ENCODE peak calls at places on chromosomes 2 and 18, in seven cellular contexts. One of them, this sample, is unnamed.
A peak's percentile ranks its signal among the peaks of the same experiment; 100 is the strongest.

GRCh38 chr2:99420031-99420430 is 69.8 kb downstream of the REV1 start:
- DNase-seq in WERI-Rb-1: no peak
- DNase-seq in upper lobe of right lung: no peak
- DNase-seq in AG10803: peak; percentile 44
- DNase-seq in IMR-90: no peak
- DNase-seq in epithelial cell of proximal tubule: no peak
- DNase-seq in H9: no peak
- DNase-seq in this sample: no peak

GRCh38 chr2:233051241-233052149 is 8.6 kb upstream of the INPP5D start:
- DNase-seq in WERI-Rb-1: no peak
- DNase-seq in upper lobe of right lung: peak; percentile 74
- DNase-seq in AG10803: peak; percentile 62
- DNase-seq in IMR-90: peak; percentile 24
- DNase-seq in epithelial cell of proximal tubule: no peak
- DNase-seq in H9: peak; percentile 84
- DNase-seq in this sample: no peak

GRCh38 chr2:218993345-218994315 is at the start of gene CRYBA2:
- DNase-seq in WERI-Rb-1: no peak
- DNase-seq in upper lobe of right lung: peak; percentile 66
- DNase-seq in AG10803: no peak
- DNase-seq in IMR-90: no peak
- DNase-seq in epithelial cell of proximal tubule: no peak
- DNase-seq in H9: peak; percentile 47
- DNase-seq in this sample: peak; percentile 18

GRCh38 chr2:196353717-196354116 is 182.3 kb upstream of the STK17B start:
- DNase-seq in WERI-Rb-1: no peak
- DNase-seq in upper lobe of right lung: no peak
- DNase-seq in AG10803: no peak
- DNase-seq in IMR-90: no peak
- DNase-seq in epithelial cell of proximal tubule: no peak
- DNase-seq in H9: no peak
- DNase-seq in this sample: no peak

GRCh38 chr2:188415754-188416083 is 124.0 kb downstream of the GULP1 start:
- DNase-seq in WERI-Rb-1: no peak
- DNase-seq in upper lobe of right lung: no peak
- DNase-seq in AG10803: no peak
- DNase-seq in IMR-90: no peak
- DNase-seq in epithelial cell of proximal tubule: peak; percentile 90
- DNase-seq in H9: no peak
- DNase-seq in this sample: no peak

GRCh38 chr2:53998834-53999233 is 28.0 kb upstream of the PSME4 start:
- DNase-seq in WERI-Rb-1: no peak
- DNase-seq in upper lobe of right lung: no peak
- DNase-seq in AG10803: no peak
- DNase-seq in IMR-90: no peak
- DNase-seq in epithelial cell of proximal tubule: no peak
- DNase-seq in H9: no peak
- DNase-seq in this sample: no peak

GRCh38 chr2:26712486-26713465 is 20.3 kb downstream of the KCNK3 start:
- DNase-seq in WERI-Rb-1: no peak
- DNase-seq in upper lobe of right lung: no peak
- DNase-seq in AG10803: no peak
- DNase-seq in IMR-90: no peak
- DNase-seq in epithelial cell of proximal tubule: no peak
- DNase-seq in H9: no peak
- DNase-seq in this sample: no peak

GRCh38 chr2:10631405-10631804 is 58.4 kb downstream of the NOL10 start:
- DNase-seq in WERI-Rb-1: no peak
- DNase-seq in upper lobe of right lung: no peak
- DNase-seq in AG10803: no peak
- DNase-seq in IMR-90: no peak
- DNase-seq in epithelial cell of proximal tubule: no peak
- DNase-seq in H9: no peak
- DNase-seq in this sample: no peak

GRCh38 chr2:39546937-39547336 is 109.9 kb upstream of the MAP4K3 start:
- DNase-seq in WERI-Rb-1: no peak
- DNase-seq in upper lobe of right lung: no peak
- DNase-seq in AG10803: no peak
- DNase-seq in IMR-90: peak; percentile 42
- DNase-seq in epithelial cell of proximal tubule: no peak
- DNase-seq in H9: no peak
- DNase-seq in this sample: no peak

GRCh38 chr2:42851740-42852250 is 59.4 kb upstream of the HAAO start:
- DNase-seq in WERI-Rb-1: no peak
- DNase-seq in upper lobe of right lung: peak; percentile 41
- DNase-seq in AG10803: no peak
- DNase-seq in IMR-90: no peak
- DNase-seq in epithelial cell of proximal tubule: no peak
- DNase-seq in H9: no peak
- DNase-seq in this sample: no peak

GRCh38 chr18:79136742-79137141 is 67.5 kb downstream of the ATP9B start:
- DNase-seq in WERI-Rb-1: no peak
- DNase-seq in upper lobe of right lung: no peak
- DNase-seq in AG10803: no peak
- DNase-seq in IMR-90: no peak
- DNase-seq in epithelial cell of proximal tubule: no peak
- DNase-seq in H9: no peak
- DNase-seq in this sample: no peak

GRCh38 chr2:127656569-127657231 is 10.7 kb downstream of the GPR17 start:
- DNase-seq in WERI-Rb-1: no peak
- DNase-seq in upper lobe of right lung: no peak
- DNase-seq in AG10803: no peak
- DNase-seq in IMR-90: no peak
- DNase-seq in epithelial cell of proximal tubule: no peak
- DNase-seq in H9: no peak
- DNase-seq in this sample: no peak

GRCh38 chr2:26725516-26725810 is 32.9 kb downstream of the KCNK3 start:
- DNase-seq in WERI-Rb-1: no peak
- DNase-seq in upper lobe of right lung: no peak
- DNase-seq in AG10803: no peak
- DNase-seq in IMR-90: no peak
- DNase-seq in epithelial cell of proximal tubule: no peak
- DNase-seq in H9: no peak
- DNase-seq in this sample: no peak

GRCh38 chr2:239291505-239292350 is 109.1 kb downstream of the HDAC4 start:
- DNase-seq in WERI-Rb-1: no peak
- DNase-seq in upper lobe of right lung: peak; percentile 50
- DNase-seq in AG10803: no peak
- DNase-seq in IMR-90: no peak
- DNase-seq in epithelial cell of proximal tubule: no peak
- DNase-seq in H9: peak; percentile 89
- DNase-seq in this sample: peak; percentile 41

GRCh38 chr18:7259482-7259881 is 28.6 kb downstream of the LRRC30 start:
- DNase-seq in WERI-Rb-1: no peak
- DNase-seq in upper lobe of right lung: no peak
- DNase-seq in AG10803: no peak
- DNase-seq in IMR-90: no peak
- DNase-seq in epithelial cell of proximal tubule: no peak
- DNase-seq in H9: no peak
- DNase-seq in this sample: no peak

GRCh38 chr2:96359866-96360265 is 24.3 kb downstream of the NCAPH start:
- DNase-seq in WERI-Rb-1: no peak
- DNase-seq in upper lobe of right lung: no peak
- DNase-seq in AG10803: no peak
- DNase-seq in IMR-90: no peak
- DNase-seq in epithelial cell of proximal tubule: no peak
- DNase-seq in H9: no peak
- DNase-seq in this sample: no peak

GRCh38 chr2:230160112-230160660 is 59.6 kb downstream of the SP110 start:
- DNase-seq in WERI-Rb-1: peak; percentile 17
- DNase-seq in upper lobe of right lung: no peak
- DNase-seq in AG10803: peak; percentile 45
- DNase-seq in IMR-90: peak; percentile 47
- DNase-seq in epithelial cell of proximal tubule: no peak
- DNase-seq in H9: peak; percentile 72
- DNase-seq in this sample: peak; percentile 72

GRCh38 chr2:25312958-25313710 is 28.6 kb downstream of the DNMT3A start:
- DNase-seq in WERI-Rb-1: no peak
- DNase-seq in upper lobe of right lung: no peak
- DNase-seq in AG10803: no peak
- DNase-seq in IMR-90: no peak
- DNase-seq in epithelial cell of proximal tubule: no peak
- DNase-seq in H9: no peak
- DNase-seq in this sample: no peak

GRCh38 chr2:68871159-68871764 is at the start of gene BMP10:
- DNase-seq in WERI-Rb-1: no peak
- DNase-seq in upper lobe of right lung: no peak
- DNase-seq in AG10803: no peak
- DNase-seq in IMR-90: no peak
- DNase-seq in epithelial cell of proximal tubule: no peak
- DNase-seq in H9: no peak
- DNase-seq in this sample: no peak

GRCh38 chr2:227871375-227871788 is at the start of gene DAW1:
- DNase-seq in WERI-Rb-1: peak; percentile 71
- DNase-seq in upper lobe of right lung: peak; percentile 84
- DNase-seq in AG10803: peak; percentile 45
- DNase-seq in IMR-90: peak; percentile 56
- DNase-seq in epithelial cell of proximal tubule: no peak
- DNase-seq in H9: peak; percentile 68
- DNase-seq in this sample: peak; percentile 85

GRCh38 chr2:172434821-172435607 is 7.6 kb downstream of the ITGA6 start:
- DNase-seq in WERI-Rb-1: no peak
- DNase-seq in upper lobe of right lung: no peak
- DNase-seq in AG10803: no peak
- DNase-seq in IMR-90: peak; percentile 18
- DNase-seq in epithelial cell of proximal tubule: no peak
- DNase-seq in H9: peak; percentile 57
- DNase-seq in this sample: no peak

GRCh38 chr2:69817739-69818494 is 11.5 kb upstream of the GMCL1 start:
- DNase-seq in WERI-Rb-1: no peak
- DNase-seq in upper lobe of right lung: no peak
- DNase-seq in AG10803: peak; percentile 35
- DNase-seq in IMR-90: no peak
- DNase-seq in epithelial cell of proximal tubule: no peak
- DNase-seq in H9: no peak
- DNase-seq in this sample: no peak

GRCh38 chr2:119715409-119716295 is 36.7 kb downstream of the TMEM177 start:
- DNase-seq in WERI-Rb-1: no peak
- DNase-seq in upper lobe of right lung: no peak
- DNase-seq in AG10803: no peak
- DNase-seq in IMR-90: no peak
- DNase-seq in epithelial cell of proximal tubule: no peak
- DNase-seq in H9: no peak
- DNase-seq in this sample: no peak

GRCh38 chr2:27171351-27171848 is 22.6 kb downstream of the TCF23 start:
- DNase-seq in WERI-Rb-1: no peak
- DNase-seq in upper lobe of right lung: no peak
- DNase-seq in AG10803: peak; percentile 56
- DNase-seq in IMR-90: no peak
- DNase-seq in epithelial cell of proximal tubule: no peak
- DNase-seq in H9: no peak
- DNase-seq in this sample: no peak

GRCh38 chr2:191710411-191710900 is 32.5 kb downstream of the NABP1 start:
- DNase-seq in WERI-Rb-1: no peak
- DNase-seq in upper lobe of right lung: no peak
- DNase-seq in AG10803: peak; percentile 80
- DNase-seq in IMR-90: peak; percentile 88
- DNase-seq in epithelial cell of proximal tubule: no peak
- DNase-seq in H9: no peak
- DNase-seq in this sample: no peak

GRCh38 chr18:13147146-13147545 is 71.4 kb upstream of the LDLRAD4 start:
- DNase-seq in WERI-Rb-1: no peak
- DNase-seq in upper lobe of right lung: no peak
- DNase-seq in AG10803: no peak
- DNase-seq in IMR-90: no peak
- DNase-seq in epithelial cell of proximal tubule: no peak
- DNase-seq in H9: no peak
- DNase-seq in this sample: no peak

GRCh38 chr2:46657042-46657504 is 177.7 kb downstream of the TMEM247 start:
- DNase-seq in WERI-Rb-1: no peak
- DNase-seq in upper lobe of right lung: no peak
- DNase-seq in AG10803: peak; percentile 95
- DNase-seq in IMR-90: peak; percentile 32
- DNase-seq in epithelial cell of proximal tubule: no peak
- DNase-seq in H9: no peak
- DNase-seq in this sample: no peak

DNA sequence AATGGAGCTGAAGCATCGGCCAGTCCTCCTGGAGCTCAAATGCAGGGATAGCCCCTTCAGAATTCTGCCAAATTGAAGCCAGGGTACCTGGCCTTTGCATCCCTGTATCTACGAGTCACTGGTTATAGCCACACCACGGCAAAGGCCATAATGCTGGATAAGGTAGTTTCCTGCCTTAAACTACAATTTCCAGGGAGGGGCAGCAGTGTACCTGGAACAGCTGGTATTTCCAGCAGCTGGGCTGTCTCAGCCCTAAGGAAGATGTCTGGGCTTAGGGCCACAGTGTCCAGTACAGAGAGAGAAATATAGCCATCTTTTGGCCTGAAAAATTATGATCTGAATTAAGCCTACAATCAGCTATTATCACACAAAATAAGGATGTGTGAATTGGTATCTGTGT is 180.3 kb downstream of the GCA start:
- DNase-seq in WERI-Rb-1: peak; percentile 8
- DNase-seq in upper lobe of right lung: no peak
- DNase-seq in AG10803: no peak
- DNase-seq in IMR-90: no peak
- DNase-seq in epithelial cell of proximal tubule: no peak
- DNase-seq in H9: peak; percentile 35
- DNase-seq in this sample: peak; percentile 8
- TF ChIP-seq CTCF in WERI-Rb-1: peak; percentile 9
- TF ChIP-seq CTCF in upper lobe of right lung: no peak
- TF ChIP-seq CTCF in AG10803: no peak
- TF ChIP-seq CTCF in IMR-90: no peak
- TF ChIP-seq CTCF in epithelial cell of proximal tubule: peak; percentile 44
- TF ChIP-seq CTCF in H9: peak; percentile 43
- TF ChIP-seq CTCF in this sample: no peak

DNA sequence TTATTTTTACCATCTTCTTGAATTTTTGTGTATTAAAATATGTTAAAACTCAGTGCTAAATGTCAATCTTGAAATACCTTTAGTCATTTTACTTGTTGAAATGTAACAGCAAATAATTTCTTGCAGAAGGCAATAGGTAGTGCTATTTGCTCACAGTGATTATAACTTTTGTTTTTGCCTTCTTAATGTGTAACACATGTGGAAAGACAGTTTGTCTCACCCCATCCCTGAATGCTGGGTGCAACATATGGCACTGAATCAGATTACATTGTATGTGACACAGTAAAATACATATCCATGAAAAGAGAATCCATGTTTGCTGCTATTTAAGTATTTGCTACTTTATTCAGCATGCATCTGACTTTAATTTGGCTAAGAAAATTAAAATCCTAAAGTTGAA is 35.3 kb downstream of the FRZB start:
- DNase-seq in WERI-Rb-1: no peak
- DNase-seq in upper lobe of right lung: no peak
- DNase-seq in AG10803: no peak
- DNase-seq in IMR-90: no peak
- DNase-seq in epithelial cell of proximal tubule: no peak
- DNase-seq in H9: no peak
- DNase-seq in this sample: no peak
- TF ChIP-seq CTCF in WERI-Rb-1: no peak
- TF ChIP-seq CTCF in upper lobe of right lung: no peak
- TF ChIP-seq CTCF in AG10803: no peak
- TF ChIP-seq CTCF in IMR-90: no peak
- TF ChIP-seq CTCF in epithelial cell of proximal tubule: no peak
- TF ChIP-seq CTCF in H9: no peak
- TF ChIP-seq CTCF in this sample: no peak

GRCh38 chr2:173667415-173667814 is 297.8 kb downstream of the SP3 start:
- DNase-seq in WERI-Rb-1: peak; percentile 35
- DNase-seq in upper lobe of right lung: no peak
- DNase-seq in AG10803: no peak
- DNase-seq in IMR-90: no peak
- DNase-seq in epithelial cell of proximal tubule: no peak
- DNase-seq in H9: no peak
- DNase-seq in this sample: no peak
- TF ChIP-seq CTCF in WERI-Rb-1: peak; percentile 53
- TF ChIP-seq CTCF in upper lobe of right lung: no peak
- TF ChIP-seq CTCF in AG10803: peak; percentile 22
- TF ChIP-seq CTCF in IMR-90: peak; percentile 31
- TF ChIP-seq CTCF in epithelial cell of proximal tubule: peak; percentile 63
- TF ChIP-seq CTCF in H9: no peak
- TF ChIP-seq CTCF in this sample: no peak

GRCh38 chr18:45026162-45026561 is 345.5 kb downstream of the SETBP1 start:
- DNase-seq in WERI-Rb-1: no peak
- DNase-seq in upper lobe of right lung: no peak
- DNase-seq in AG10803: no peak
- DNase-seq in IMR-90: no peak
- DNase-seq in epithelial cell of proximal tubule: no peak
- DNase-seq in H9: no peak
- DNase-seq in this sample: no peak
- TF ChIP-seq CTCF in WERI-Rb-1: peak; percentile 37
- TF ChIP-seq CTCF in upper lobe of right lung: no peak
- TF ChIP-seq CTCF in AG10803: no peak
- TF ChIP-seq CTCF in IMR-90: no peak
- TF ChIP-seq CTCF in epithelial cell of proximal tubule: no peak
- TF ChIP-seq CTCF in H9: peak; percentile 22
- TF ChIP-seq CTCF in this sample: no peak